ENCODE peak calls at places on chromosomes 13 and 19, in four cellular contexts. S is K562, E is A549, M is IMR-90. G is an unnamed sample.

GRCh38 chr19:43470288-43470687 is 4.9 kb upstream of the LYPD3 start:
- DNase-seq in S (no peak), E (no peak), M (peak; percentile 93), G (no peak)

GRCh38 chr19:5001547-5002131 is 32.7 kb downstream of the KDM4B start:
- DNase-seq in E (peak; percentile 62), S (peak; percentile 66), M (peak; percentile 71), G (peak; percentile 65)

GRCh38 chr19:2255112-2255845 is 938 bp downstream of the JSRP1 start:
- DNase-seq in E (no peak), S (no peak), M (no peak), G (no peak)

GRCh38 chr19:3343619-3344502 is 22.5 kb upstream of the NFIC start:
- DNase-seq in E (peak; percentile 95), S (peak; percentile 92), M (peak; percentile 78), G (peak; percentile 87)

GRCh38 chr19:23378948-23379347 is 16.3 kb downstream of the ZNF91 start:
- DNase-seq in E (no peak), S (no peak), M (no peak), G (no peak)

GRCh38 chr13:113338451-113338850 is 25.5 kb downstream of the GRTP1 start:
- DNase-seq in S (no peak), E (no peak), M (no peak), G (no peak)

GRCh38 chr19:40089462-40089861 is 1.3 kb downstream of the ZNF780A start:
- DNase-seq in M (peak; percentile 8), S (no peak), E (no peak), G (no peak)

GRCh38 chr19:58052256-58052655 is 6.8 kb upstream of the ZNF135 start:
- DNase-seq in S (no peak), E (no peak), M (no peak), G (no peak)

GRCh38 chr19:10290876-10291553 is 1.3 kb downstream of the ICAM5 start:
- DNase-seq in E (peak; percentile 58), M (peak; percentile 54), S (peak; percentile 89), G (peak; percentile 64)

GRCh38 chr19:23799321-23799720 is 40.6 kb upstream of the ZNF681 start:
- DNase-seq in S (no peak), E (no peak), M (no peak), G (no peak)

GRCh38 chr19:46860846-46861690 is at the start of gene ARHGAP35:
- DNase-seq in E (no peak), M (no peak), S (peak; percentile 92), G (peak; percentile 85)

GRCh38 chr19:48715681-48716171 is 3.8 kb downstream of the MAMSTR start:
- DNase-seq in E (no peak), M (no peak), S (no peak), G (no peak)

GRCh38 chr19:3129112-3129511 is 6.7 kb upstream of the GNA15 start:
- DNase-seq in E (peak; percentile 51), M (peak; percentile 71), S (no peak), G (no peak)

GRCh38 chr13:101917475-101917810 is 465.0 kb downstream of the ITGBL1 start:
- DNase-seq in S (no peak), M (no peak), E (no peak), G (no peak)

GRCh38 chr13:108877300-108877699 is 247.9 kb downstream of the MYO16 start:
- DNase-seq in S (no peak), E (no peak), M (peak; percentile 51), G (no peak)

GRCh38 chr13:79530270-79530669 is 49.3 kb downstream of the NDFIP2 start:
- DNase-seq in S (no peak), M (no peak), E (no peak), G (no peak)

DNA sequence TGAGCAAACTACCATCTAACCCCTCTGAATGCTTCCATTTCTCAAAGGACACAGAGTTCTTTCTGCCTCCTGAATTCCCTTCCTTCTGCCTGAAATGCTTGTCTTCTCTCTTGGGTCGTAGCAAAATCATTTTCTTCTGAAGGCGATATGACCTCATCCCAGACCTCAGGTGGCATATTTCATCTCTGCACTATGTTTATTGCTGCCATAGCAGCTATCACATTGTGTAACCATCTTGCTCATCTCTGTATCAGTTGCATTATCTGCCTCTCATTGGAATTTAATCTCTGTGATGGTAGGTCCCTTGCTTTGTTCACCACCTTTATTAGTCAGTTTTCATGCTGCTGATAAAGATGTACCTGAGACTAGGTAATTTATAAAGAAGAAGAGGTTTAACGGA is 32.5 kb upstream of the RAP2A start:
- DNase-seq in E (no peak), S (no peak), M (no peak), G (no peak)
- TF ChIP-seq BHLHE40 in E (no peak), S (no peak), M (no peak), G (no peak)

DNA sequence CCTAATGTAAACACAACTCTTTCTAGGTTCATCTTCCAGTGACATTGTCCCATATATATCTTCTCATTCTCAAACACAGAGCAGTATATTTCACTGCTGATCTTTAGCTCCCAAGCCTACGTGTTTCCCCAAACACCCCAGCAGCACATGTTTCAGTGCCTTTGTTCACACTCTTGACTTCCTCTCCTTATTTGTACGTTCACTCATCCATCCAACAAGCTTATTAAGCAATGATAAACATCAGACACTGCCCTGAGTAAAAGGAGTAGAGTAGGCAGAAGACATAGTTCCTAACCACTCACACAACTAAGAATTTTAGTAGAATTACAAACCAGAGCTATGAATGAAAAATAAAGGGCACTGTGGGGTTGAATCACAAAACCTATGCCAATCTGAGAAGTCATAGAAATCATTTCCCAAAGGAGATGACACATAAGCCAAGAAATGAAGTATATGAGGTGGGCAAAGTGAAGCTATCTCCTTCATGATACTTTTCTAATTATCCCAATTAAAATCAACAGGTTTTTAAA is 213.5 kb downstream of the DIAPH3 start:
- DNase-seq in M (peak; percentile 15), E (no peak), S (no peak), G (no peak)
- TF ChIP-seq BHLHE40 in M (no peak), E (no peak), S (no peak), G (no peak)

GRCh38 chr19:1038995-1039645 is 787 bp upstream of the ABCA7 start:
- DNase-seq in E (no peak), M (peak; percentile 28), S (no peak), G (no peak)

GRCh38 chr19:1040476-1041271 is 767 bp downstream of the ABCA7 start:
- DNase-seq in M (peak; percentile 93), S (peak; percentile 98), E (peak; percentile 95), G (peak; percentile 87)

GRCh38 chr19:1035998-1036621 is 3.8 kb upstream of the ABCA7 start:
- DNase-seq in S (peak; percentile 32), E (no peak), M (no peak), G (no peak)

GRCh38 chr19:1039646-1040475 is at the start of gene ABCA7:
- DNase-seq in E (peak; percentile 98), M (peak; percentile 96), S (peak; percentile 95), G (peak; percentile 95)

DNA sequence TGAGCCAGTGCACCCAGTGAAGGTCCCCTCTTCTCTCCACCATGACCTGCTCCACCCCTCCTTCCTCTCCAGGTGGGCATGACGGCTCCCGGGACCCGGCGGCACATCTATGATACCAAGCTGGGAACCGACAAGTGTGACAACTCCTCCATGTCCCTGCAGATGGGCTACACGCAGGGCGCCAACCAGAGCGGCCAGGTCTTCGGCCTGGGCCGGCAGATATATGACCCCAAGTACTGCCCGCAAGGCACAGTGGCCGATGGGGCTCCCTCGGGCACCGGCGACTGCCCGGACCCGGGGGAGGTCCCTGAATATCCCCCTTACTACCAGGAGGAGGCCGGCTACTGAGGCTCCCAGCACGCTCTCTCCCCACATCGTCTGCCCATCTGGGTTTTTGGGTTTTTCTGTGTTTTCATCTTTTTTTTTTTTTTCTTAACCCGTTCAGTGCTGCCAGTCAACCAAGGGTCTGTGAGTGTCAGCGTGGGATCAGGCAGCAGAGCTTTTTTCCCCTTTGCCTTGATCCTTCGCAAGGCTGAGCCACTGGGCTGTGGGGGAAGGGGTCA is 2.3 kb upstream of the ABCA7 start:
- DNase-seq in E (no peak), M (no peak), S (no peak), G (no peak)
- TF ChIP-seq BHLHE40 in E (no peak), M (no peak), S (no peak), G (no peak)

GRCh38 chr13:110760611-110761010 is 47.1 kb downstream of the ING1 start:
- DNase-seq in S (no peak), E (no peak), M (no peak), G (no peak)

GRCh38 chr13:110758195-110758594 is 44.7 kb downstream of the ING1 start:
- DNase-seq in E (no peak), S (no peak), M (peak; percentile 72), G (no peak)

GRCh38 chr13:110756268-110756667 is 42.8 kb downstream of the ING1 start:
- DNase-seq in E (peak; percentile 14), S (no peak), M (peak; percentile 95), G (no peak)

GRCh38 chr13:110757296-110757695 is 43.8 kb downstream of the ING1 start:
- DNase-seq in M (no peak), E (no peak), S (no peak), G (no peak)

DNA sequence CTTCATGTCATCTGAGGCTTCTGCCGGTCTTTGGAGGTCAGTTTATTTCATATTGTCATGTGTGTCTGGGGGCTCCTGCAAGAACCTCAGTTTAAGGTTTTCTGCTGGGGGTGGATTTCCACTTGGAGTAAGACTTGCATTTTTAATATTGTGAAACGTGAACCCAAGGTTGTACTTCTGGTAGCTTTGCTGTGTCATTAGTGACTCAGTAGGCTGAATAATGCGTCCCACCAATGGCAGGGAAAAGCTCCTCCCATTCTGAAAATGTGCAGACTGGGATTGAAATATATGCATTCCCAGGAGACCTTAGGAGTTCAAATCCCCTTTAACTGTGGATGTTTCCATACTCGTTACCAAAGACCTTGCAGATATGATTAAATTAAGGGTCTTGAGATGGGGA is 46.2 kb downstream of the ING1 start:
- DNase-seq in M (peak; percentile 87), E (no peak), S (no peak), G (no peak)
- TF ChIP-seq BHLHE40 in M (no peak), E (no peak), S (no peak), G (no peak)

G was measured in HEK293T.